ENCODE peak calls at places on chromosomes 3 and 15, in six cellular contexts. One of them, this sample, is unnamed.

GRCh38 chr3:156532730-156533129 is 22.2 kb downstream of the SSR3 start:
- DNase-seq in activated naive CD8-positive, alpha-beta T cell treated with anti-CD3 and anti-CD28 coated beads for 36 hours: no peak
- DNase-seq in LoVo: no peak
- DNase-seq in left colon: no peak
- DNase-seq in activated CD4-positive, alpha-beta T cell treated with anti-CD3 and anti-CD28 coated beads for 48 hours: no peak
- DNase-seq in A172: no peak
- DNase-seq in this sample: no peak

GRCh38 chr3:151589311-151589710 is 128.4 kb upstream of the IGSF10 start:
- DNase-seq in A172: no peak
- DNase-seq in left colon: no peak
- DNase-seq in activated naive CD8-positive, alpha-beta T cell treated with anti-CD3 and anti-CD28 coated beads for 36 hours: no peak
- DNase-seq in activated CD4-positive, alpha-beta T cell treated with anti-CD3 and anti-CD28 coated beads for 48 hours: no peak
- DNase-seq in LoVo: no peak
- DNase-seq in this sample: no peak

GRCh38 chr3:133374706-133375105 is 25.1 kb upstream of the BFSP2 start:
- DNase-seq in LoVo: no peak
- DNase-seq in activated CD4-positive, alpha-beta T cell treated with anti-CD3 and anti-CD28 coated beads for 48 hours: no peak
- DNase-seq in A172: no peak
- DNase-seq in left colon: no peak
- DNase-seq in activated naive CD8-positive, alpha-beta T cell treated with anti-CD3 and anti-CD28 coated beads for 36 hours: no peak
- DNase-seq in this sample: no peak

GRCh38 chr3:115581347-115582135 is 41.8 kb upstream of the GAP43 start:
- DNase-seq in activated CD4-positive, alpha-beta T cell treated with anti-CD3 and anti-CD28 coated beads for 48 hours: peak
- DNase-seq in A172: peak
- DNase-seq in LoVo: peak
- DNase-seq in left colon: no peak
- DNase-seq in activated naive CD8-positive, alpha-beta T cell treated with anti-CD3 and anti-CD28 coated beads for 36 hours: no peak
- DNase-seq in this sample: no peak

GRCh38 chr3:9791127-9791526 is 1.1 kb downstream of the TADA3 start:
- DNase-seq in LoVo: no peak
- DNase-seq in activated CD4-positive, alpha-beta T cell treated with anti-CD3 and anti-CD28 coated beads for 48 hours: no peak
- DNase-seq in A172: no peak
- DNase-seq in activated naive CD8-positive, alpha-beta T cell treated with anti-CD3 and anti-CD28 coated beads for 36 hours: no peak
- DNase-seq in left colon: no peak
- DNase-seq in this sample: no peak

GRCh38 chr15:61598655-61599054 is 369.6 kb upstream of the RORA start:
- DNase-seq in activated CD4-positive, alpha-beta T cell treated with anti-CD3 and anti-CD28 coated beads for 48 hours: no peak
- DNase-seq in left colon: no peak
- DNase-seq in LoVo: no peak
- DNase-seq in activated naive CD8-positive, alpha-beta T cell treated with anti-CD3 and anti-CD28 coated beads for 36 hours: no peak
- DNase-seq in A172: no peak
- DNase-seq in this sample: peak

GRCh38 chr3:149224736-149225594 is 3.3 kb upstream of the CP start:
- DNase-seq in LoVo: peak
- DNase-seq in activated CD4-positive, alpha-beta T cell treated with anti-CD3 and anti-CD28 coated beads for 48 hours: peak
- DNase-seq in A172: peak
- DNase-seq in activated naive CD8-positive, alpha-beta T cell treated with anti-CD3 and anti-CD28 coated beads for 36 hours: peak
- DNase-seq in left colon: no peak
- DNase-seq in this sample: no peak

GRCh38 chr3:66200147-66200546 is 20.7 kb upstream of the SLC25A26 start:
- DNase-seq in A172: no peak
- DNase-seq in left colon: no peak
- DNase-seq in activated CD4-positive, alpha-beta T cell treated with anti-CD3 and anti-CD28 coated beads for 48 hours: no peak
- DNase-seq in activated naive CD8-positive, alpha-beta T cell treated with anti-CD3 and anti-CD28 coated beads for 36 hours: no peak
- DNase-seq in LoVo: no peak
- DNase-seq in this sample: no peak

GRCh38 chr3:13120928-13121552 is 47.8 kb upstream of the IQSEC1 start:
- DNase-seq in LoVo: no peak
- DNase-seq in activated naive CD8-positive, alpha-beta T cell treated with anti-CD3 and anti-CD28 coated beads for 36 hours: no peak
- DNase-seq in A172: no peak
- DNase-seq in left colon: no peak
- DNase-seq in activated CD4-positive, alpha-beta T cell treated with anti-CD3 and anti-CD28 coated beads for 48 hours: no peak
- DNase-seq in this sample: no peak

GRCh38 chr15:60740231-60740630 is 261.3 kb upstream of the ICE2 start:
- DNase-seq in left colon: no peak
- DNase-seq in A172: no peak
- DNase-seq in LoVo: no peak
- DNase-seq in activated CD4-positive, alpha-beta T cell treated with anti-CD3 and anti-CD28 coated beads for 48 hours: no peak
- DNase-seq in activated naive CD8-positive, alpha-beta T cell treated with anti-CD3 and anti-CD28 coated beads for 36 hours: no peak
- DNase-seq in this sample: no peak

GRCh38 chr15:71435552-71435951 is 320.3 kb downstream of the THSD4 start:
- DNase-seq in left colon: no peak
- DNase-seq in LoVo: no peak
- DNase-seq in activated naive CD8-positive, alpha-beta T cell treated with anti-CD3 and anti-CD28 coated beads for 36 hours: no peak
- DNase-seq in activated CD4-positive, alpha-beta T cell treated with anti-CD3 and anti-CD28 coated beads for 48 hours: no peak
- DNase-seq in A172: no peak
- DNase-seq in this sample: no peak

GRCh38 chr3:5264896-5265770 is 77.6 kb downstream of the EDEM1 start:
- DNase-seq in activated naive CD8-positive, alpha-beta T cell treated with anti-CD3 and anti-CD28 coated beads for 36 hours: no peak
- DNase-seq in left colon: no peak
- DNase-seq in LoVo: no peak
- DNase-seq in A172: no peak
- DNase-seq in activated CD4-positive, alpha-beta T cell treated with anti-CD3 and anti-CD28 coated beads for 48 hours: no peak
- DNase-seq in this sample: no peak

GRCh38 chr3:73490453-73491311 is 134.1 kb downstream of the PDZRN3 start:
- DNase-seq in activated CD4-positive, alpha-beta T cell treated with anti-CD3 and anti-CD28 coated beads for 48 hours: no peak
- DNase-seq in left colon: no peak
- DNase-seq in A172: no peak
- DNase-seq in activated naive CD8-positive, alpha-beta T cell treated with anti-CD3 and anti-CD28 coated beads for 36 hours: no peak
- DNase-seq in LoVo: no peak
- DNase-seq in this sample: peak

GRCh38 chr3:58386966-58387365 is 46.7 kb downstream of the PDHB start:
- DNase-seq in A172: peak
- DNase-seq in LoVo: no peak
- DNase-seq in left colon: no peak
- DNase-seq in activated naive CD8-positive, alpha-beta T cell treated with anti-CD3 and anti-CD28 coated beads for 36 hours: no peak
- DNase-seq in activated CD4-positive, alpha-beta T cell treated with anti-CD3 and anti-CD28 coated beads for 48 hours: no peak
- DNase-seq in this sample: no peak

GRCh38 chr15:43329222-43329959 is 982 bp downstream of the LCMT2 start:
- DNase-seq in activated naive CD8-positive, alpha-beta T cell treated with anti-CD3 and anti-CD28 coated beads for 36 hours: peak
- DNase-seq in activated CD4-positive, alpha-beta T cell treated with anti-CD3 and anti-CD28 coated beads for 48 hours: peak
- DNase-seq in A172: no peak
- DNase-seq in left colon: no peak
- DNase-seq in LoVo: no peak
- DNase-seq in this sample: no peak

GRCh38 chr3:10783360-10784346 is 32.4 kb upstream of the SLC6A11 start:
- DNase-seq in activated naive CD8-positive, alpha-beta T cell treated with anti-CD3 and anti-CD28 coated beads for 36 hours: no peak
- DNase-seq in A172: peak
- DNase-seq in LoVo: peak
- DNase-seq in activated CD4-positive, alpha-beta T cell treated with anti-CD3 and anti-CD28 coated beads for 48 hours: peak
- DNase-seq in left colon: no peak
- DNase-seq in this sample: peak

GRCh38 chr3:177060492-177060891 is 136.8 kb downstream of the TBL1XR1 start:
- DNase-seq in LoVo: no peak
- DNase-seq in A172: no peak
- DNase-seq in left colon: no peak
- DNase-seq in activated CD4-positive, alpha-beta T cell treated with anti-CD3 and anti-CD28 coated beads for 48 hours: no peak
- DNase-seq in activated naive CD8-positive, alpha-beta T cell treated with anti-CD3 and anti-CD28 coated beads for 36 hours: no peak
- DNase-seq in this sample: no peak

GRCh38 chr15:78726870-78727551 is 84.3 kb downstream of the ADAMTS7 start:
- DNase-seq in left colon: peak
- DNase-seq in activated CD4-positive, alpha-beta T cell treated with anti-CD3 and anti-CD28 coated beads for 48 hours: peak
- DNase-seq in LoVo: peak
- DNase-seq in activated naive CD8-positive, alpha-beta T cell treated with anti-CD3 and anti-CD28 coated beads for 36 hours: peak
- DNase-seq in A172: peak
- DNase-seq in this sample: no peak

GRCh38 chr15:93029613-93030429 is 59.2 kb downstream of the RGMA start:
- DNase-seq in activated CD4-positive, alpha-beta T cell treated with anti-CD3 and anti-CD28 coated beads for 48 hours: no peak
- DNase-seq in LoVo: no peak
- DNase-seq in left colon: peak
- DNase-seq in A172: no peak
- DNase-seq in activated naive CD8-positive, alpha-beta T cell treated with anti-CD3 and anti-CD28 coated beads for 36 hours: no peak
- DNase-seq in this sample: no peak

GRCh38 chr3:125443923-125444322 is 68.8 kb upstream of the ZNF148 start:
- DNase-seq in LoVo: no peak
- DNase-seq in activated CD4-positive, alpha-beta T cell treated with anti-CD3 and anti-CD28 coated beads for 48 hours: no peak
- DNase-seq in activated naive CD8-positive, alpha-beta T cell treated with anti-CD3 and anti-CD28 coated beads for 36 hours: no peak
- DNase-seq in A172: peak
- DNase-seq in left colon: no peak
- DNase-seq in this sample: no peak

This sample was measured in NCI-H1092.